ENCODE peak calls at places on chromosomes 4 and X, in nine cellular contexts. Y, V, U, I, D, E, N, R and T are unnamed samples.
A peak's percentile ranks its signal among the peaks of the same experiment; 100 is the strongest.

GRCh38 chrX:1661048-1661921 is 46.4 kb downstream of the ASMT start:
- DNase-seq in Y (peak; percentile 96), V (peak; percentile 46), U (peak; percentile 82), I (peak; percentile 13), D (no peak), E (no peak), N (no peak), R (peak; percentile 11), T (no peak)

GRCh38 chr4:154781126-154781982 is at the start of gene RBM46:
- DNase-seq in Y (peak; percentile 78), V (no peak), U (peak; percentile 48), I (no peak), D (no peak), E (peak; percentile 48), N (no peak), R (no peak), T (no peak)

GRCh38 chr4:177485528-177485927 is 43.3 kb upstream of the AGA start:
- DNase-seq in Y (no peak), V (no peak), U (no peak), I (no peak), D (no peak), E (no peak), N (no peak), R (no peak), T (no peak)

GRCh38 chrX:27186671-27187070 is 276.5 kb downstream of the PPP4R3C start:
- DNase-seq in Y (peak; percentile 37), V (no peak), U (no peak), I (peak; percentile 13), D (no peak), E (no peak), N (no peak), R (peak; percentile 10), T (peak; percentile 28)

GRCh38 chrX:19285857-19286256 is 57.9 kb upstream of the PDHA1 start:
- DNase-seq in Y (no peak), V (no peak), U (no peak), I (no peak), D (no peak), E (no peak), N (no peak), R (no peak), T (no peak)

GRCh38 chrX:16119353-16120220 is 3.8 kb upstream of the GRPR start:
- DNase-seq in Y (no peak), V (no peak), U (no peak), I (no peak), D (no peak), E (no peak), N (no peak), R (no peak), T (no peak)

GRCh38 chr4:39732728-39733127 is 34.8 kb downstream of the UBE2K start:
- DNase-seq in Y (no peak), V (no peak), U (peak; percentile 30), I (no peak), D (no peak), E (no peak), N (no peak), R (no peak), T (no peak)

GRCh38 chr4:35818520-35818919 is 425.8 kb downstream of the ARAP2 start:
- DNase-seq in Y (no peak), V (no peak), U (no peak), I (no peak), D (no peak), E (no peak), N (no peak), R (no peak), T (no peak)

GRCh38 chrX:53188763-53189162 is 36.2 kb downstream of the KDM5C start:
- DNase-seq in Y (no peak), V (no peak), U (no peak), I (no peak), D (no peak), E (no peak), N (no peak), R (peak; percentile 2), T (no peak)

DNA sequence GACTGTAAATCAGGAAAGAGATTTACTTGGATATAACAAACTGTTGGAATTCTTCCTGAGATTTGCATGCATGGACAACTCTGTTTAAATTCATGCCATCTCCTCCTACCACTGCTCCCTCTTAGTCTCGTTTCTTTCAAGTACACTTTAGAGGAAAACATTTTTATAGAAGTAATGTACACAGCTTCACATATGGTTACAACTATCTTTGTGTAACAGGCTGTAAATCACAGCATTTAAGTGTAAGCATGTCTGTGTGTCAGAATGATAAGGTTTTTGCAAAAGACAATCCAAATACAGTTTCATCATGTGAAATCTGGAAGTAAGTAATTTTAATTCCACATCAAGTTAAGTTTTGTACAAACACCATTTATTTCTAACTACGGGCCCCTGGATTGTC is 21.5 kb upstream of the ENPEP start:
- DNase-seq in Y (no peak), V (no peak), U (no peak), I (no peak), D (no peak), E (no peak), N (no peak), R (no peak), T (no peak)
- TF ChIP-seq POLR2AphosphoS5 in Y (no peak), V (no peak), U (no peak), I (no peak), D (no peak), E (no peak), N (no peak), R (no peak), T (no peak)

DNA sequence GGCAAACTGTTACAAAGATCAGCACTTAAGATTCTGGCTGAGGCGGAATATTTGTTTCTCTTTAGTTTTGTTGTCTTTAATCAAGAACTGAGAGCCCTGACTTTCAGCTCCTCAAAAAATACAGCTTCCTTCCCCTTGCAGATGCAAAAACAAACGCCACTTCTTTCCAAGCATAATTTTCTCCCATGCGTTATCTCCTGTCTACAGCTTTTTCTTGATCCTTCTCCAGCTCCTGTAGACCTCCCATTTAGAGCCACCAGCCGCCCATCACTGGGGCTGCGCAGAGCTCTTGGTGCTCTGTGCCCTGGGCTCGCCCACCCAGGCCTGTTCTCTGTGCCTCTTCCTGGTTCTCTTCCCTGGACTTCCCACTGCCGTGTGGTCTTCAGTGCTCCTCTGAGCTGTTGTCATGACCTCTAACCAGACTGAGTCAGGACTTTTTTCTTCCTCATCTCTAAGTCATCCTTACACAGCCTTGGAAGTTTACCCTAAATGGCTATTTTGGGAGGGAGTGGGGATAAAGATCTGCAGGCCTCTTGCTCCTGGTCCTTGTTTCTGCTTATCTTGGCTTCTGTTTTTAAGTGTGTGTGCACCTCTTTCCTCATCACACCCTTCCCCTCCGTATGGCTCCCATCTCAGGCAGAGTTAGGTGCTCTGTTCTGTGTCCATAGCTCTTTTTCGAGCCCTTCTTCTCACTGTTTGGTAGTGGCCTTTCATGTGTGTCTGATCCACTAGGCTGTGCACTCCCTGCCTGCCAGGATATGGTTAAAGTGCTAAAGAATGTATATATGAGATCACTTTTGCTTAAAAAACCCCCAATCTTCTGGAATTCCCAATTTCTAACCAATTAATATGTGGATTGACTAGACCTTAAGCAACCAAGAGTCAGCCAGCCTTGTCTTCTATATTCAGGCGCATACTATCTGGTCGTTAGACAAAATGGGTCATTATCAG is 122.5 kb downstream of the PTTG2 start:
- DNase-seq in Y (no peak), V (no peak), U (no peak), I (no peak), D (no peak), E (no peak), N (no peak), R (no peak), T (peak; percentile 75)
- H3K27ac ChIP-seq in Y (no peak overlapping the region), V (peak overlapping the region; percentile 63), U (no peak overlapping the region), I (no peak overlapping the region), D (peak overlapping the region; percentile 84), E (no peak overlapping the region), N (no peak overlapping the region), R (no peak overlapping the region), T (peak overlapping the region; percentile 13)

GRCh38 chrX:68439341-68439740 is 6.0 kb upstream of the OPHN1 start:
- DNase-seq in Y (no peak), V (no peak), U (no peak), I (no peak), D (no peak), E (no peak), N (no peak), R (no peak), T (no peak)

GRCh38 chrX:68443155-68443868 is 10.0 kb upstream of the OPHN1 start:
- DNase-seq in Y (no peak), V (no peak), U (no peak), I (peak; percentile 6), D (no peak), E (no peak), N (no peak), R (no peak), T (peak; percentile 67)

GRCh38 chrX:68438575-68438974 is 5.3 kb upstream of the OPHN1 start:
- DNase-seq in Y (no peak), V (no peak), U (no peak), I (peak; percentile 30), D (no peak), E (no peak), N (no peak), R (peak; percentile 21), T (no peak)

GRCh38 chrX:68440438-68440837 is 7.1 kb upstream of the OPHN1 start:
- DNase-seq in Y (no peak), V (no peak), U (no peak), I (no peak), D (no peak), E (no peak), N (no peak), R (no peak), T (no peak)

DNA sequence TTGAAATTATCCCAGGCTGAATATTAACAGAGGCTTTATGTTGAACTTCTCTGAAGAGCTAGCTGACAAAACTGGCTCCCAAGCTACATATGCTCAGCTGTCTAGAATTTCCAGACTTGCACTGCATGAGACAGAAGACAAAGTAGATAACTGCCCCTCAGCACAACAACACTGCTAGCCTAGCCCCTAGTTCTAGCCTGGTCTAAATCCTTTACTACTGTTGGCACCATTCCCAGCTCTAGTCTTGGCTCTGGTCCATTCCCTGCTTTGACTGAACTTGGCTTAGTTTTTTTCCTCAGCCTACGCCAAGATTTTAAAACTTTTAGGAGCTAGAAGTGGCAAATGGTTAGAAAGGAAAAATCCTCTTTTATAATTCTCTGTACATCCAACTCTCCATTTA is 7.6 kb upstream of the OPHN1 start:
- DNase-seq in Y (no peak), V (peak; percentile 79), U (no peak), I (peak; percentile 12), D (peak; percentile 88), E (peak; percentile 69), N (peak; percentile 57), R (no peak), T (peak; percentile 85)
- TF ChIP-seq POLR2AphosphoS5 in Y (no peak), V (no peak), U (no peak), I (no peak), D (peak; percentile 42), E (no peak), N (no peak), R (no peak), T (no peak)

DNA sequence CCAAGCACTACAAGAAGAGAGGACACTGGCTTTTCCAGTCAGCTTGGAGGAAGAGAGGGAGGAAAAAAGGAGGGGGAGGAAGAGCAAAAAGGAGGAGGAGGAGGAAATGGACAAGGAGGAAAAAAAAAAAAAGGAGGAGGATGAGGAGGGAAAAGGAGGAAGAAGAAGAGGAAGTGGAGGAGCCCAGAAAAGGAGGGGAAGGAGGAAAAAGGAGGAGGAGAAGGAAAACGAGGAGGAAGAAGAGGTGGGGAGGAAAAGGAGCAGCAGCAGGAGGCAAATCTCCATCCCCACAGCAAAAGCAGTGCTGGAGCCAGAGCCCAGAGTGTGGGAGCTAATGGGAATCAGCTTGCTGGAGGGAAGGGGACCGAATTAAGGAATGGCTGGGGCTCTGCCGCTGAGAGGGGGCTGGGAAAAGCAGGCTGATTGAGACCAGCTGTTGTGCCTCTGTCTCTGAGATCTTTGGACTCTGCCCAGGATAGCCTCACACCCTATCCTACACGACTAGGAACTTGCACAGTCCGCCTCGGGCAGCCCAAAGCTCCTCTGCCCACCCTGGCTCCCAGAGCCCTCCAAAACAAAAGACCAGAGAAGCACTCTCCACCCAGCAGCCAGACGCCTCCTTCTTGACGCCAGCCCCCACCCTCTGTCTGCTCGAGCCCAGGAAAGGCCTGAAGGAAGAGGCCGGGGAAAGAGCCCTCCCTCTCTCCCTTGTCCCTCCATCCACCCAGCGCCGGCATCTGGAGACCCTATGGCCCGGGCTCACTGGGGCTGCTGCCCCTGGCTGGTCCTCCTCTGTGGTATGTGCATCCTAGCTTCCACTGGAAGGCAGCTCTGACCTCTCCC is at the start of gene XPNPEP2:
- DNase-seq in Y (peak; percentile 22), V (no peak), U (no peak), I (no peak), D (peak; percentile 69), E (peak; percentile 65), N (no peak), R (no peak), T (no peak)
- H3K27ac ChIP-seq in Y (no peak within 1 kb of the TSS), V (no peak within 1 kb of the TSS), U (no peak within 1 kb of the TSS), I (no peak within 1 kb of the TSS), D (peak within 1 kb of the TSS; percentile 25), E (peak within 1 kb of the TSS; percentile 45), N (no peak within 1 kb of the TSS), R (no peak within 1 kb of the TSS), T (no peak within 1 kb of the TSS)